ENCODE peak calls at places on chromosome 19, in four cellular contexts. M is CD4-positive, CD25-positive, alpha-beta regulatory T cell; N is cardiac muscle cell; K is MM.1S. P is an unnamed sample.

GRCh38 chr19:18230941-18231734 is 4.9 kb upstream of the PDE4C start:
- DNase-seq in M (no peak), N (no peak), K (no peak), P (no peak)

GRCh38 chr19:24159707-24160106 is 72.7 kb downstream of the ZNF254 start:
- DNase-seq in M (peak; percentile 10), K (no peak), N (no peak), P (no peak)

GRCh38 chr19:51824603-51825002 is 29.6 kb downstream of the FPR3 start:
- DNase-seq in M (no peak), K (no peak), N (no peak), P (no peak)

GRCh38 chr19:876780-877314 is 16.1 kb downstream of the MED16 start:
- DNase-seq in K (no peak), M (no peak), N (no peak), P (no peak)

GRCh38 chr19:13039211-13039789 is 44.0 kb downstream of the NFIX start:
- DNase-seq in N (no peak), M (no peak), K (no peak), P (no peak)

GRCh38 chr19:55355213-55355821 is 798 bp upstream of the COX6B2 start:
- DNase-seq in N (no peak), K (no peak), M (no peak), P (no peak)

GRCh38 chr19:10112037-10112751 is 701 bp downstream of the P2RY11 start:
- DNase-seq in M (no peak), N (no peak), K (peak; percentile 59), P (no peak)

GRCh38 chr19:50419580-50420035 is 870 bp downstream of the SPIB start:
- DNase-seq in K (no peak), M (no peak), N (no peak), P (no peak)

GRCh38 chr19:13420780-13421179 is 85.5 kb downstream of the CACNA1A start:
- DNase-seq in N (no peak), K (no peak), M (no peak), P (no peak)

GRCh38 chr19:2057484-2058469 is 6.7 kb upstream of the MKNK2 start:
- DNase-seq in M (no peak), N (no peak), K (no peak), P (no peak)
- H3K4me1 ChIP-seq in M (peaks cover 71% of the 10 kb centered on the region), N (peaks cover 25% of the 10 kb centered on the region), K (peaks cover 28% of the 10 kb centered on the region), P (peaks cover 38% of the 10 kb centered on the region)

GRCh38 chr19:6210721-6211600 is 68.8 kb downstream of the MLLT1 start:
- DNase-seq in M (no peak), N (no peak), K (no peak), P (no peak)
- H3K27ac ChIP-seq in M (no peak overlapping the region), N (peak overlapping the region; percentile 53), K (no peak overlapping the region), P (no peak overlapping the region)

GRCh38 chr19:31535691-31536460 is 186.6 kb upstream of the TSHZ3 start:
- DNase-seq in K (no peak), M (no peak), N (no peak), P (no peak)

GRCh38 chr19:31537136-31537535 is 187.9 kb upstream of the TSHZ3 start:
- DNase-seq in K (no peak), M (no peak), N (no peak), P (no peak)

GRCh38 chr19:31541396-31541795 is 192.2 kb upstream of the TSHZ3 start:
- DNase-seq in N (no peak), M (no peak), K (no peak), P (no peak)

GRCh38 chr19:31539386-31539785 is 190.2 kb upstream of the TSHZ3 start:
- DNase-seq in N (no peak), K (no peak), M (no peak), P (no peak)

DNA sequence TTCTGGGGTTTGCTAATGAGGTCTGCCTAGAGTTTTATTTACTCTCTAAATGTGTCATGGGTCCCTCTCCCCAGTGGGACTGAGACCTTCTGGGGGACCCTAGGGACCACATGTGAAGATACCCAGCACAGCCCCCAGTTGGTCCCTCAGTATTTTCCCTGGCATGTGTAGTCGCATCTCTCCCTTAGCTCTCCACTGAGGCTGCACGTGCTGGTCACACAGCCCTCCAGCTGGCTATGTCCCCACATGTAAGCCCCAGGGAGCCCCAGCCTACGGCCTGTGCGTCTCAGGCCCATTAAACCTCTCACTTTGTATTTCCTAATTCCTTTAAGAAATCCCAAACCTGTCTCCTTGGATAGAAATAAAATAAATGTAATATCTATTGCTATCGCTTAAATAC is 189.6 kb upstream of the TSHZ3 start:
- DNase-seq in K (no peak), N (no peak), M (no peak), P (no peak)
- H3K4me1 ChIP-seq in K (no peaks in the 10 kb centered on the region), N (no peaks in the 10 kb centered on the region), M (no peaks in the 10 kb centered on the region), P (no peaks in the 10 kb centered on the region)

GRCh38 chr19:38629568-38629967 is 10.6 kb downstream of the EIF3K start:
- DNase-seq in M (no peak), K (no peak), N (no peak), P (no peak)

GRCh38 chr19:38626401-38626800 is 7.4 kb downstream of the EIF3K start:
- DNase-seq in M (no peak), K (no peak), N (no peak), P (no peak)

GRCh38 chr19:38619361-38620174 is 580 bp downstream of the EIF3K start:
- DNase-seq in M (no peak), N (no peak), K (no peak), P (no peak)

GRCh38 chr19:38624822-38625221 is 5.8 kb downstream of the EIF3K start:
- DNase-seq in K (no peak), N (no peak), M (no peak), P (no peak)
- H3K27ac ChIP-seq in K (no peak overlapping the region), N (no peak overlapping the region), M (no peak overlapping the region), P (no peak overlapping the region)

GRCh38 chr19:28045621-28046020 is 1167.3 kb downstream of the UQCRFS1 start:
- DNase-seq in N (no peak), K (no peak), M (no peak), P (no peak)

GRCh38 chr19:28049875-28050274 is 1163.1 kb downstream of the UQCRFS1 start:
- DNase-seq in N (no peak), K (no peak), M (no peak), P (no peak)

GRCh38 chr19:28046932-28047331 is 1166.0 kb downstream of the UQCRFS1 start:
- DNase-seq in K (no peak), M (no peak), N (no peak), P (no peak)

GRCh38 chr19:28051047-28051446 is 1161.9 kb downstream of the UQCRFS1 start:
- DNase-seq in K (no peak), M (no peak), N (no peak), P (no peak)
- H3K4me1 ChIP-seq in K (no peaks in the 10 kb centered on the region), M (no peaks in the 10 kb centered on the region), N (no peaks in the 10 kb centered on the region), P (no peaks in the 10 kb centered on the region)

GRCh38 chr19:46974181-46974580 is 45.5 kb upstream of the NPAS1 start:
- DNase-seq in M (no peak), N (no peak), K (no peak), P (no peak)
- H3K27ac ChIP-seq in M (no peak overlapping the region), N (peak overlapping the region; percentile 98), K (no peak overlapping the region), P (no peak overlapping the region)

DNA sequence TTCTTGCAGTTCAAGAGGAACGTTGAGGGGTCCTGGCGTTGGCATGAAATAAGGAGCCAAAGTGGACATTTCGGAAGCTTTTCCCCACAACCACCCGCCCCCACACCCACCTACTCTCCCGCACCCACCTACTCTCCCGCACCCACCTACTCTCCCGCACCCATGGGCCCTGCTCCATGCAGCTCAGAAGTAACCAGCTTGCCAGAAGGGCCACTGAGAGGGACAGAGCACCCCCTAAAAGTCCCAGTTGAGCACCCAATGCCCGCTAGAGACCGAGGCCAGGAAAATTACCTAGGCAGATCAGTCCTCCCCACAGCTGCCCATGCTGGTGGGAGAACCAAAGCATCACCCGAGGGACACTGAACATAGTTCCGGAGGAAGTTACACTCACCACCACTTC is 11.8 kb downstream of the VSTM2B start:
- DNase-seq in K (no peak), M (no peak), N (no peak), P (no peak)
- H3K4me1 ChIP-seq in K (no peaks in the 10 kb centered on the region), M (no peaks in the 10 kb centered on the region), N (no peaks in the 10 kb centered on the region), P (no peaks in the 10 kb centered on the region)

DNA sequence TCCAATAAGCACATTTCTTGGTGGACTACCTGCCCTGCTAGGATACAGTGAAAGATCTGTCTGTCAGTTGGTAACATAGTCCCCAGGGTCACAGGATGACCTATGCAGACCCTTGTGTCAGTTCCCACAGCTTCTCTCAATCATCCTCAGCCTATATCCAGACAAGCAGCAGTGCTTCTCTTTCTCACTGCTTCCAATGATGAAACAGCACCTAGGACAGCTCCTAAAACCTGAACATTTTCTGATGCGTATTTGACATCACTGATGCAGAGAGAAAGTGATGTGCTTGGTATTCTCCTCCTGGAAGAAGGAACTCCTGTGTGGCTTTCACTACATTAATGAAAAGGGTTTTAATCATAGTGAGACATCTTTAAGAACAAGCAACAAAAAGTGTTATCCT is 43.7 kb downstream of the ZNF557 start:
- DNase-seq in M (no peak), N (no peak), K (no peak), P (no peak)
- H3K27ac ChIP-seq in M (no peak overlapping the region), N (no peak overlapping the region), K (no peak overlapping the region), P (no peak overlapping the region)

P was measured in naive thymus-derived CD4-positive, alpha-beta T cell.